ENCODE peak calls at places on chromosomes 1 and 21, in six cellular contexts. S is IMR-90, Q is body of pancreas, R is gastrocnemius medialis, O is right lobe of liver, K is GM12878. N is an unnamed sample.

GRCh38 chr21:36171327-36171726 is 14.7 kb downstream of the DOP1B start:
- ATAC-seq in S (no peak), Q (no peak), R (no peak), O (no peak), K (no peak), N (no peak)

GRCh38 chr21:35006771-35007170 is 42.3 kb downstream of the RUNX1 start:
- ATAC-seq in S (no peak), Q (no peak), R (no peak), O (no peak), K (no peak), N (no peak)

GRCh38 chr1:150551049-150551783 is 2.0 kb downstream of the ADAMTSL4 start:
- ATAC-seq in S (no peak), Q (no peak), R (no peak), O (no peak), K (no peak), N (no peak)

GRCh38 chr1:10347109-10347508 is 51.8 kb upstream of the PGD start:
- ATAC-seq in S (no peak), Q (no peak), R (no peak), O (no peak), K (no peak), N (no peak)

GRCh38 chr1:31529999-31530705 is 46.2 kb upstream of the TINAGL1 start:
- ATAC-seq in S (no peak), Q (no peak), R (no peak), O (no peak), K (no peak), N (no peak)

GRCh38 chr21:29893687-29894086 is 46.1 kb downstream of the GRIK1 start:
- ATAC-seq in S (no peak), Q (no peak), R (no peak), O (no peak), K (no peak), N (no peak)

GRCh38 chr1:180762796-180763195 is 131.0 kb downstream of the XPR1 start:
- ATAC-seq in S (no peak), Q (no peak), R (no peak), O (no peak), K (no peak), N (no peak)

GRCh38 chr1:155003766-155004351 is 1.3 kb downstream of the ZBTB7B start:
- ATAC-seq in S (peak), Q (no peak), R (peak), O (peak), K (peak), N (no peak)

GRCh38 chr1:231011963-231012362 is 28.1 kb downstream of the FAM89A start:
- ATAC-seq in S (no peak), Q (no peak), R (no peak), O (no peak), K (no peak), N (no peak)

GRCh38 chr1:209530990-209531389 is 52.5 kb upstream of the CAMK1G start:
- ATAC-seq in S (no peak), Q (no peak), R (peak), O (no peak), K (no peak), N (no peak)

GRCh38 chr21:14520535-14520934 is 25.6 kb downstream of the SAMSN1 start:
- ATAC-seq in S (no peak), Q (no peak), R (no peak), O (peak), K (no peak), N (no peak)

GRCh38 chr1:167601442-167602380 is 28.3 kb upstream of the RCSD1 start:
- ATAC-seq in S (no peak), Q (peak), R (peak), O (peak), K (peak), N (peak)

GRCh38 chr1:178867670-178868069 is 3.2 kb downstream of the ANGPTL1 start:
- ATAC-seq in S (no peak), Q (no peak), R (peak), O (no peak), K (no peak), N (no peak)

GRCh38 chr1:14413809-14414208 is 184.7 kb upstream of the KAZN start:
- ATAC-seq in S (peak), Q (no peak), R (no peak), O (no peak), K (no peak), N (no peak)

GRCh38 chr1:52238474-52238873 is 96.6 kb downstream of the ZFYVE9 start:
- ATAC-seq in S (peak), Q (no peak), R (no peak), O (no peak), K (peak), N (no peak)

GRCh38 chr1:157155658-157156057 is 17.5 kb upstream of the ETV3 start:
- ATAC-seq in S (peak), Q (peak), R (peak), O (peak), K (peak), N (peak)

GRCh38 chr1:53413175-53414001 is 45.8 kb upstream of the DMRTB1 start:
- ATAC-seq in S (peak), Q (no peak), R (no peak), O (no peak), K (peak), N (no peak)

GRCh38 chr1:151798571-151798970 is 6.6 kb downstream of the LINGO4 start:
- ATAC-seq in S (no peak), Q (no peak), R (no peak), O (no peak), K (peak), N (no peak)

GRCh38 chr1:23426828-23427227 is 2.3 kb upstream of the TCEA3 start:
- ATAC-seq in S (no peak), Q (no peak), R (no peak), O (no peak), K (no peak), N (no peak)

GRCh38 chr1:91844862-91845528 is 41.0 kb downstream of the TGFBR3 start:
- ATAC-seq in S (peak), Q (peak), R (peak), O (peak), K (no peak), N (peak)

DNA sequence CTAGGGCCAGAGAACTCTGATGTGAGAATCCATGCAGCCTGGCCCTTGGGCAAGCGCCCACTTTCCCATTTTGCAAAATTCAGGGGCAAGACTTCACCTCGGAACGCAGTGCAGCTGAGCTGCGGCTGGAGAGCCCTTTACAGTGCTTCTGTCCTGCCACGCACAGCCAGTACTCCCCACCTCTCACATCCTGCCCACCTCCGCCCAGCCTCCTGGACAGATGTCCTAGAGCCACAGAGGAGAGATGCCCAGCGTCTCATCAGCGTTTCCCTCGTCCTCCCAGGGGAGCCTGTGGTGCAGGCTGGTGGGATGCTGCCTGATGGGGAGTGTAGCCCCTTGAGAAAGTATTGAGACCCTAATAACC is 29.6 kb downstream of the RUNX3 start:
- ATAC-seq in S (no peak), Q (no peak), R (no peak), O (no peak), K (no peak), N (no peak)
- TF ChIP-seq POLR2A in S (no peak), Q (no peak), R (no peak), O (no peak), K (peak), N (no peak)

DNA sequence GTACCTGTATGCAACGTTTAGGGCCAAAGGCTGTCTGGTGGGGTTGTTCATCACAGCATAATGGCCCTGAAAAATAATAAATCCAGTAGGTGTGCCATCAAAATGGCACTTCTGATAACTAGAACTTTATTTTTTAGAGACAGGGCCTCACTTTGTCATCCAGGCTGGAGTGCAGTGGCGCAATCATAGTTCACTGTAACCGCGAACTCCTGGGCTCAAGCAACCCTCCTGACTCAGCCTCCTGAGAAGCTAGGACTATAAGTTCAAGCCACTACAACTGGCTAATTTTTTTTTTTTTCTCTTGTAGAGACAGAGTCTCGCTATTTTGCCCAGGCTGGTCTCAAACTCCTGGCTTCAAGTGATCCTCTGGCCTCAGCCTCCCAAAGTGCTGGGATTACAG is 4.7 kb downstream of the SNAPIN start:
- ATAC-seq in S (no peak), Q (no peak), R (no peak), O (no peak), K (no peak), N (no peak)
- H3K4me3 ChIP-seq in S (no peak), Q (no peak), R (no peak), O (no peak), K (no peak), N (no peak)

DNA sequence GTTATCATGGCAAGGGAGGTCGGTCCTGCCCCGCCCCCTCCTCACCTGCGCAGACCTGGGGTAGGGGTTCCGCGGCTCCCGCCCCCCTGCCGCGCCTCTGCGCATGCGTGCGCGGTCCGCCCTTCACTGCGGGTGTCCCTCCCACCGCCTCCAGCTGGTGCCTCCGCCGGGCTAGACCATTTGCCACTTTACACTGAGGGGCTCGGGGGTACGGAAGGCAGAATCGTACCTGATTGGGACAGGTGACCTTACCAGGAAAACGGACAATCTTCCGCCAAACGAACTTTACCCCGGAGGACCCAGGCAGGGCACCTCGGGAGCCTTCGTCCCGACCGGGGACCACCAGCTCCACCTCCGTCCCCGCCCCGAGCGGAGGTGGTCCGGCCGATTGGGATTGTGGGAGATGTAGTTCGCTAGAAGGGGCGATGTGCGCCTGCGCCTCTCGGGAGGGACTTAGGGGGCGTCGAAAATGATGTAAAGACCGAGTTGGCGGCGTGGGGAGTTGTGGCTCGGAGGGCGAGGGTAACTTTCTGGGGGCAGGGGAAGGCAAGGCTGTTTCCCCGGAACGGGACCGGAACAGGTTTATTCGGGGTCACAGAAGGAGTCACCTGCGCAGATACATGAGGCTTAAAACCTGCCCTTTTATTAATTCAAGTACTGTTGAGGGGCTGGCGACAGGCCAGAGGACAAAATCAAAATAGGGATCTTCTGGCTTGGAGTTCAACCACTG is at the start of gene DNAJC28:
- ATAC-seq in S (peak), Q (peak), R (peak), O (peak), K (peak), N (peak)
- TF ChIP-seq POLR2A in S (no peak), Q (peak), R (peak), O (peak), K (peak), N (no peak)

GRCh38 chr1:3319874-3320245 is 134.6 kb upstream of the ARHGEF16 start:
- ATAC-seq in S (peak), Q (peak), R (peak), O (peak), K (peak), N (peak)
- H3K4me3 ChIP-seq in S (no peak), Q (no peak), R (no peak), O (no peak), K (no peak), N (no peak)

DNA sequence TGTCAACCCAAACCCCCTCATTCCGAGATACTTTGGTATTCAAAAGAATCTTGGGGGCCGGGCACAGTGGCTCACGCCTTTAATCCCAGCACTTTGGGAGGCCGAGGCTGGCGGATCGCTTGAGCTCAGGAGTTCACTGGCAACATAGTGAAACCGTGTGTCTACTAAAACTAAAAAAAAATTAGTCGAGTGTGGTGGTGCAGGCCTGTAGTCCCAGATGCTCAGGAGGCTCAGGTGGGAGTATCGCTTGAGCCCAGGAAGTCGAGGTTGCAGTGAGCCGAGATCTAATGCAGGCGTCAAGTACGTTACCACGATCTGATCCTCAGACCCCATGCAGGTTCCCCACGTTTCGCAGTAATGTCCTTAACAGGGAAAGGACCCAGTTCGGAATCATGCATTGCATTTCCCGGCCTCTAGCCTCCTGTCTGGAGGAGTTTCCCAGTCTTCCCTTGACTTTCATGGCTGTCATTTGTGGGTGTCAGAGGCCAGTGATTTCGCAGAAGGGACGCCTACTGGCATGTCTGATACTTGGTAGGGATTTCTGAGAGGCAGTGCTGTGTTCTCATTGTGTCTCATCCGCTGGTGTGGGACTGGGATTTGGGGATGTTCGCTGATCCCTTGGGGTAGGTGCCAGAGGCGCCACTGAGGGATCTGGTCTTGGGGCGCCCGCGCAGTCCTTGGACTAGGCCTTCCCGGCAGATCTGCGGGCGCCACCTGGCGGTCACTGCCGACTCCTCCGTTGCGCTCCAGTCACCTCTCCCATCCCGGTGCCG is 39.3 kb upstream of the HMGN1 start:
- ATAC-seq in S (peak), Q (peak), R (peak), O (peak), K (peak), N (peak)
- TF ChIP-seq POLR2A in S (no peak), Q (no peak), R (no peak), O (no peak), K (peak), N (peak)

DNA sequence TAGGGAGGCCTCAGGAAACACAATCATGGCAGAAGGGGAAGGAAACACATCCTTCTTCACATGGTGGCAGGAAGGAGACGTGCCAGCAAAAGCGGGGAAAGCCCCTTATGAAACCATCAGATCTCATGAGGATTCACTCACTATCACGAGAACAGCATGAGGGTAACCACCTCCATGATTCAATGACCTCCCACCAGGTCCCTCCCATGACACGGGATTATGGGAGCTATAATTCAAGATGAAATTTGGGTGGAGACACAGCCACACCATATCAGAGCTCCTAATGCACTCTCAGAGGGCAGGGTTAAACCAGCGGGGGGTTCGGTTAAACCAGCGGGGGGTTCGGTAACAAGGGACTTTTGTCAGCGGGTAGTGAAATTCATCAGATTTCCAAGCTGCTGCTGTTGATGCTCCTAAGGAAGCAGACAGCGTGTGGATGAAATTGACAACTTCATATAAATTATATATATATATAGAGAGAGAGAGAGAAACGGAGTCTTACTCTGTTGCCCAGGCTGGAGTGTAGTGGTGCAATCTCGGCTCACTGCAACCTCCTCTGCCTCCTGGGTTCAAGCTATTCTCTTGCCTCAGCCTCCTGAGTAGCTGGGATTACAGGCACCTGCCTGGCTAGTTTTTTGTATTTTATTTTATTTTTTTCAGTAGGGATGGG is 4.3 kb downstream of the CSTB start:
- ATAC-seq in S (no peak), Q (no peak), R (no peak), O (no peak), K (no peak), N (no peak)
- H3K4me3 ChIP-seq in S (no peak), Q (no peak), R (no peak), O (no peak), K (no peak), N (no peak)

GRCh38 chr1:66641851-66642473 is 108.0 kb downstream of the SGIP1 start:
- ATAC-seq in S (peak), Q (no peak), R (no peak), O (no peak), K (no peak), N (no peak)
- TF ChIP-seq POLR2A in S (no peak), Q (no peak), R (no peak), O (no peak), K (no peak), N (no peak)

GRCh38 chr1:228005511-228006033 is 1.2 kb upstream of the WNT3A start:
- ATAC-seq in S (no peak), Q (no peak), R (no peak), O (no peak), K (no peak), N (no peak)

GRCh38 chr1:228006793-228007053 is at the start of gene WNT3A:
- ATAC-seq in S (no peak), Q (no peak), R (no peak), O (no peak), K (no peak), N (no peak)

GRCh38 chr1:228007054-228007800 is 429 bp downstream of the WNT3A start:
- ATAC-seq in S (peak), Q (no peak), R (no peak), O (no peak), K (no peak), N (no peak)

GRCh38 chr1:228004887-228005462 is 1.8 kb upstream of the WNT3A start:
- ATAC-seq in S (no peak), Q (no peak), R (no peak), O (no peak), K (no peak), N (no peak)

GRCh38 chr1:228006034-228006792 is 585 bp upstream of the WNT3A start:
- ATAC-seq in S (no peak), Q (no peak), R (no peak), O (no peak), K (no peak), N (no peak)
- H3K4me3 ChIP-seq in S (no peak), Q (no peak), R (no peak), O (no peak), K (no peak), N (no peak)

DNA sequence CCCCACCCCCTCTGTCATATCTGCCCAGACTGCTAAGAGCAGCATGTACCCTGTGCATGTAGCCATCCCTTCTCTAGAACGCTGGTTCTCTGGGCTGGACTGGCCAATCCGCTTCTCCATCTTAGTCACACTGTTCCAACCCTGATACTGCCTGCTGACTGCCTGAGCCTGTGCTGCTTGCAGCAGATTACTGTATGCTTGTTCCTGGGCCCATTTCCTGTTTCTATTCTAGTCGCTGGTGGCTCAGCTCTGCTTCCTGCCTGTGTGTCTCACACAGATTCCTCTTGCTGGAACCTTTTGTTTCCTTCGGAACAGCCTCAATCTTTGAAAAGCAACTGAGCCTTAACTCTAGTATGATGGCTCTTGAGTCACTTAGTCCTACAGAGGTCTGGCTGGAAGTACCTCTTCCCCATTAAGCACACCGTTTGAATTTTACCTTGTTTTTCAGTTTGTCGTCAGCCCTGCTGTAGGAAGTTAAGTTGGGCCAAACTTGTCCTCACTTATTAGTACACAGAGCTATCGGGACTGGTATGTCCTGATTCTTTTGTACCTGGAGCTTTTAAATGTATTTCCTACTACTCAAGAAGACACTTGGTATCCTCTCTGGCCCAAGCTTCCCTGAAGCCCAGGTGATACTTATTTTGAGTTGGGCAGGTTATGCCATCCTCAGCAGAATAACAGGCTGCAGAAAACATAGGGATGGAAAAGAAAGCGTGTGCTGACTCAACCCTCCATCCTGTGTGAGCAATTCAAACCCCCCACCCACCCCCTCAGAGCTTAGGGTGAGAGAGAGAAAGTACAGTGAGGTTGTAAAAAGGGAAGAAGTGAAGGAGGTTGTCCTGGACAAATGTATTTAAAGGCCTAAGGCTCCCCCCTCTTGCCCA is 43.4 kb upstream of the PIGV start:
- ATAC-seq in S (peak), Q (peak), R (peak), O (peak), K (peak), N (peak)
- TF ChIP-seq POLR2A in S (no peak), Q (peak), R (peak), O (peak), K (peak), N (no peak)

N was measured in gastroesophageal sphincter.